ENCODE peak calls at places on chromosomes 12 and 14, in five cellular contexts. Y is IMR-90, S is HCT116, B is sigmoid colon, C is ovary. I is an unnamed sample.

GRCh38 chr12:24603371-24603770 is 345.5 kb downstream of the BCAT1 start:
- DNase-seq in S (no peak), C (no peak), Y (no peak), B (no peak), I (no peak)

GRCh38 chr14:81406863-81407262 is 6.7 kb upstream of the STON2 start:
- DNase-seq in Y (peak; percentile 1), S (no peak), B (no peak), C (no peak), I (no peak)

GRCh38 chr12:107762874-107763273 is 1.9 kb upstream of the PRDM4 start:
- DNase-seq in C (no peak), Y (no peak), S (no peak), B (no peak), I (no peak)

GRCh38 chr12:117664169-117664568 is 302.7 kb upstream of the NOS1 start:
- DNase-seq in Y (no peak), B (no peak), C (no peak), S (no peak), I (no peak)

GRCh38 chr14:104770851-104771272 is 17.9 kb downstream of the SIVA1 start:
- DNase-seq in S (no peak), Y (no peak), C (no peak), B (no peak), I (peak; percentile 37)

GRCh38 chr14:59435106-59435505 is 30.1 kb downstream of the GPR135 start:
- DNase-seq in S (no peak), B (no peak), Y (no peak), C (no peak), I (no peak)

GRCh38 chr14:22556021-22556989 is 32.7 kb downstream of the DAD1 start:
- DNase-seq in B (peak; percentile 71), S (no peak), C (no peak), Y (peak; percentile 89), I (peak; percentile 53)

GRCh38 chr14:57290753-57291152 is 22.0 kb downstream of the AP5M1 start:
- DNase-seq in S (no peak), C (no peak), B (no peak), Y (no peak), I (no peak)

GRCh38 chr12:27176765-27177164 is 67.3 kb upstream of the STK38L start:
- DNase-seq in C (no peak), B (no peak), S (no peak), Y (peak; percentile 80), I (no peak)

GRCh38 chr12:53065975-53066593 is 13.1 kb downstream of the SPRYD3 start:
- DNase-seq in S (peak; percentile 60), C (peak; percentile 87), Y (peak; percentile 81), B (peak; percentile 95), I (peak; percentile 64)

GRCh38 chr12:111447571-111448265 is 42.0 kb downstream of the SH2B3 start:
- DNase-seq in S (no peak), C (no peak), B (peak; percentile 63), Y (no peak), I (no peak)

GRCh38 chr12:131963381-131963780 is 13.6 kb downstream of the EP400 start:
- DNase-seq in Y (no peak), B (no peak), S (no peak), C (no peak), I (no peak)

GRCh38 chr12:120007272-120007671 is 18.2 kb downstream of the BICDL1 start:
- DNase-seq in Y (no peak), S (no peak), B (no peak), C (no peak), I (no peak)

GRCh38 chr14:50173891-50174290 is 57.5 kb downstream of the SOS2 start:
- DNase-seq in B (no peak), S (no peak), C (no peak), Y (peak; percentile 4), I (no peak)

GRCh38 chr12:63821781-63822251 is 22.7 kb upstream of the SRGAP1 start:
- DNase-seq in S (no peak), B (peak; percentile 73), Y (peak; percentile 47), C (peak; percentile 37), I (no peak)

GRCh38 chr14:77505031-77505430 is 6.4 kb upstream of the ISM2 start:
- DNase-seq in B (no peak), S (no peak), C (no peak), Y (no peak), I (no peak)

GRCh38 chr12:113149361-113150150 is at the start of gene CFAP73:
- DNase-seq in C (peak; percentile 45), S (peak; percentile 62), B (no peak), Y (peak; percentile 75), I (peak; percentile 39)

GRCh38 chr14:103334644-103335603 is 887 bp downstream of the EIF5 start:
- DNase-seq in Y (peak; percentile 79), C (peak; percentile 86), B (peak; percentile 83), S (no peak), I (peak; percentile 89)
- TF ChIP-seq POLR2A in Y (no peak), C (no peak), B (no peak), S (no peak), I (peak; percentile 22)

GRCh38 chr14:75986439-75986765 is 839 bp downstream of the IFT43 start:
- DNase-seq in C (no peak), S (no peak), B (no peak), Y (no peak), I (no peak)

GRCh38 chr14:75982724-75983358 is 1.0 kb upstream of the TGFB3 start:
- DNase-seq in B (peak; percentile 90), Y (peak; percentile 61), S (no peak), C (peak; percentile 85), I (peak; percentile 64)

GRCh38 chr14:75984674-75985073 is 889 bp upstream of the IFT43 start:
- DNase-seq in Y (no peak), C (no peak), B (no peak), S (no peak), I (no peak)

GRCh38 chr14:75987201-75987970 is 1.8 kb downstream of the IFT43 start:
- DNase-seq in B (no peak), C (no peak), Y (no peak), S (no peak), I (no peak)

GRCh38 chr14:75985618-75986438 is at the start of gene IFT43:
- DNase-seq in Y (peak; percentile 74), S (peak; percentile 60), B (peak; percentile 96), C (peak; percentile 92), I (peak; percentile 87)
- TF ChIP-seq POLR2A in Y (no peak), S (no peak), B (no peak), C (peak; percentile 67), I (no peak)

DNA sequence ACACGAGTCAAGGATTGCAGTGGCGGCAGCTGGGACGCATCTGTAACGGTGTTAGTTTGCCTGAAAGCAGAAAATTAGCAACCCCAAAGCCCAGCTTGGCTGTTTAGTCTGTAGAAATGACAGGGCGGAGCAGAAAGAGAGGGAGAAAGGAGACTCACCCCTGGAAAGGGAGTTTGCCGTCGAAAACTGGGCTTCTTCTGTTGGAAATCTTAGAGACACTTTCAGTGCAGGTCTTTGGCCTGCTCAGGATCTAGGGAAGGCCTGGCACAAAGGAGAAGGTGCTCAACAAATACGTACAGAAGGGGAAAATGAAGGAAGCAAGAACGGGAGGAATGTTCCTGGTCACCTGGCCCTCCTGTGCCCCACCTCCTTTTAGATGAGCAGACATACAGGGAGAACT is 862 bp upstream of the MYF5 start:
- DNase-seq in Y (no peak), B (no peak), C (no peak), S (no peak), I (no peak)
- TF ChIP-seq POLR2A in Y (no peak), B (no peak), C (no peak), S (no peak), I (no peak)

GRCh38 chr12:759628-760027 is 7.2 kb downstream of the WNK1 start:
- DNase-seq in B (no peak), Y (no peak), S (no peak), C (no peak), I (no peak)
- TF ChIP-seq POLR2A in B (no peak), Y (no peak), S (no peak), C (no peak), I (no peak)

I was measured in erythroblast.